ENCODE peak calls at places on chromosomes 11 and 22, in four cellular contexts. One of them, this sample, is unnamed.

GRCh38 chr11:65625628-65626342 is 10.2 kb downstream of the PCNX3 start:
- DNase-seq in neural crest cell: peak; percentile 40
- DNase-seq in sigmoid colon: no peak
- DNase-seq in cardiac fibroblast: peak; percentile 51
- DNase-seq in this sample: no peak

GRCh38 chr11:19777032-19777341 is 64.3 kb downstream of the NAV2 start:
- DNase-seq in neural crest cell: peak; percentile 34
- DNase-seq in sigmoid colon: no peak
- DNase-seq in cardiac fibroblast: peak; percentile 19
- DNase-seq in this sample: no peak

GRCh38 chr11:67056640-67057409 is at the start of gene RHOD:
- DNase-seq in cardiac fibroblast: peak; percentile 41
- DNase-seq in sigmoid colon: no peak
- DNase-seq in neural crest cell: peak; percentile 29
- DNase-seq in this sample: no peak

GRCh38 chr11:65870706-65871681 is 1.6 kb downstream of the EFEMP2 start:
- DNase-seq in cardiac fibroblast: no peak
- DNase-seq in sigmoid colon: peak; percentile 71
- DNase-seq in neural crest cell: no peak
- DNase-seq in this sample: no peak

GRCh38 chr11:2996976-2997375 is 4.8 kb upstream of the NAP1L4 start:
- DNase-seq in cardiac fibroblast: no peak
- DNase-seq in sigmoid colon: peak; percentile 42
- DNase-seq in neural crest cell: no peak
- DNase-seq in this sample: no peak

GRCh38 chr11:62976109-62976508 is 8.7 kb downstream of the SLC22A6 start:
- DNase-seq in sigmoid colon: no peak
- DNase-seq in neural crest cell: no peak
- DNase-seq in cardiac fibroblast: no peak
- DNase-seq in this sample: no peak

GRCh38 chr11:36065436-36065835 is 121.6 kb downstream of the LDLRAD3 start:
- DNase-seq in cardiac fibroblast: peak; percentile 29
- DNase-seq in sigmoid colon: no peak
- DNase-seq in neural crest cell: no peak
- DNase-seq in this sample: no peak

GRCh38 chr11:130486981-130487380 is 38.5 kb downstream of the ADAMTS15 start:
- DNase-seq in sigmoid colon: no peak
- DNase-seq in cardiac fibroblast: no peak
- DNase-seq in neural crest cell: no peak
- DNase-seq in this sample: no peak

GRCh38 chr11:848380-848931 is 5.8 kb downstream of the TSPAN4 start:
- DNase-seq in cardiac fibroblast: peak; percentile 54
- DNase-seq in neural crest cell: no peak
- DNase-seq in sigmoid colon: no peak
- DNase-seq in this sample: no peak

GRCh38 chr11:86143429-86144030 is 74.6 kb upstream of the PICALM start:
- DNase-seq in sigmoid colon: no peak
- DNase-seq in cardiac fibroblast: no peak
- DNase-seq in neural crest cell: no peak
- DNase-seq in this sample: no peak

GRCh38 chr22:43273902-43274484 is 69.2 kb downstream of the SCUBE1 start:
- DNase-seq in cardiac fibroblast: peak; percentile 67
- DNase-seq in neural crest cell: peak; percentile 52
- DNase-seq in sigmoid colon: no peak
- DNase-seq in this sample: no peak

GRCh38 chr22:48713266-48714205 is 1114.1 kb downstream of the BRD1 start:
- DNase-seq in cardiac fibroblast: no peak
- DNase-seq in neural crest cell: no peak
- DNase-seq in sigmoid colon: peak; percentile 58
- DNase-seq in this sample: no peak

GRCh38 chr22:44023404-44024287 is 456 bp upstream of the PARVB start:
- DNase-seq in cardiac fibroblast: peak; percentile 44
- DNase-seq in neural crest cell: peak; percentile 28
- DNase-seq in sigmoid colon: no peak
- DNase-seq in this sample: no peak

GRCh38 chr11:92767416-92767815 is 202.0 kb upstream of the MTNR1B start:
- DNase-seq in neural crest cell: no peak
- DNase-seq in cardiac fibroblast: no peak
- DNase-seq in sigmoid colon: no peak
- DNase-seq in this sample: no peak

GRCh38 chr11:10255388-10256125 is 38.5 kb downstream of the SBF2 start:
- DNase-seq in sigmoid colon: no peak
- DNase-seq in neural crest cell: no peak
- DNase-seq in cardiac fibroblast: no peak
- DNase-seq in this sample: no peak

GRCh38 chr11:20597924-20598484 is 1.4 kb upstream of the SLC6A5 start:
- DNase-seq in neural crest cell: no peak
- DNase-seq in cardiac fibroblast: no peak
- DNase-seq in sigmoid colon: no peak
- DNase-seq in this sample: no peak

GRCh38 chr22:37358917-37359316 is 68.4 kb downstream of the ELFN2 start:
- DNase-seq in cardiac fibroblast: no peak
- DNase-seq in neural crest cell: no peak
- DNase-seq in sigmoid colon: no peak
- DNase-seq in this sample: no peak

GRCh38 chr11:12114487-12115033 is 4.2 kb downstream of the MICAL2 start:
- DNase-seq in cardiac fibroblast: peak; percentile 81
- DNase-seq in neural crest cell: no peak
- DNase-seq in sigmoid colon: no peak
- DNase-seq in this sample: no peak

GRCh38 chr11:62919898-62920640 is 1.1 kb downstream of the CHRM1 start:
- DNase-seq in cardiac fibroblast: no peak
- DNase-seq in neural crest cell: no peak
- DNase-seq in sigmoid colon: no peak
- DNase-seq in this sample: no peak

DNA sequence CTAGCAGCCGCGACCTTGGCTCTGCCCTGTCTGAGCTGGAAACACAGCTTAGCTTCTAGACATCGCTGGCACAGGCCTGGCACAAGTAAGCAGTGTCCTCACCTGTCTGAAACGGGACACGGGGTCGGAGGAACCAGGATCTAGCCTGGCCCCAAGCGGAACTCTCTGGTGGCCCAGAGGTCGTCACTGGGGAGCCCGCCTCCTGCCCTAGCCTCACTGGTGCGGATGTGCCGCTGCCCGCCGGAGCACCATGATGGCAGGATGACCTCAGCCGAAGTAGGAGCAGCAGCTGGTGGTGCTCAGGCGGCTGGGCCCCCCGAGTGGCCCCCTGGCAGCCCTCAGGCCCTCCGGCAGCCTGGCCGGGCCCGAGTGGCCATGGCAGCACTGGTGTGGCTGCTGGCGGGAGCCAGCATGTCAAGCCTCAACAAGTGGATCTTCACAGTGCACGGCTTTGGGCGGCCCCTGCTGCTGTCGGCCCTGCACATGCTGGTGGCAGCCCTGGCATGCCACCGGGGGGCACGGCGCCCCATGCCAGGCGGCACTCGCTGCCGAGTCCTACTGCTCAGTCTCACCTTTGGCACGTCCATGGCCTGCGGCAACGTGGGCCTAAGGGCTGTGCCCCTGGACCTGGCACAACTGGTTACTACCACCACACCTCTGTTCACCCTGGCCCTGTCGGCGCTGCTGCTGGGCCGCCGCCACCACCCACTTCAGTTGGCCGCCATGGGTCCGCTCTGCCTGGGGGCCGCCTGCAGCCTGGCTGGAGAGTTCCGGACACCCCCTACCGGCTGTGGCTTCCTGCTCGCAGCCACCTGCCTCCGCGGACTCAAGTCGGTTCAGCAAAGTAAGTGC is 871 bp downstream of the SLC35E4 start:
- DNase-seq in neural crest cell: no peak
- DNase-seq in cardiac fibroblast: no peak
- DNase-seq in sigmoid colon: no peak
- DNase-seq in this sample: no peak
- TF ChIP-seq CTCF in neural crest cell: no peak
- TF ChIP-seq CTCF in cardiac fibroblast: no peak
- TF ChIP-seq CTCF in sigmoid colon: no peak
- TF ChIP-seq CTCF in this sample: no peak

DNA sequence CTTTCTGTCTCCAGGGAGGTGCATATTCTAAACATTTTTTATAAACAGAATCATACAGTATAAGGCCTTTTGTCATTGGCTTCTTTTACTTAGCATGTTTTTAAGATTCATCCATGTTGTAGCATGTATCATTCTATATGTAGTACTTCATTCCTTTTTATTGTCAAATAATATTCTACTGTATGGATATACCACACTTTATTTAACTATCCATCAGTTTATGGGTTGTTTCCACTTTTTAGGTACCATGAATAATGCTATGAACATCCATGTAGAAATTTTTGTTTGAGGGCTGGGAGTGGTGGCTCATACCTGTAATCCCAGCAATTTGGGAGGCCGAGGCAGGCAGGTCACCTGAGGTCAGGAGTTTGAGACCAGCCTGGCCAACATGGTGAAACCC is 73.1 kb downstream of the PHF21A start:
- DNase-seq in neural crest cell: no peak
- DNase-seq in sigmoid colon: no peak
- DNase-seq in cardiac fibroblast: no peak
- DNase-seq in this sample: no peak
- TF ChIP-seq CTCF in neural crest cell: no peak
- TF ChIP-seq CTCF in sigmoid colon: no peak
- TF ChIP-seq CTCF in cardiac fibroblast: no peak
- TF ChIP-seq CTCF in this sample: no peak

DNA sequence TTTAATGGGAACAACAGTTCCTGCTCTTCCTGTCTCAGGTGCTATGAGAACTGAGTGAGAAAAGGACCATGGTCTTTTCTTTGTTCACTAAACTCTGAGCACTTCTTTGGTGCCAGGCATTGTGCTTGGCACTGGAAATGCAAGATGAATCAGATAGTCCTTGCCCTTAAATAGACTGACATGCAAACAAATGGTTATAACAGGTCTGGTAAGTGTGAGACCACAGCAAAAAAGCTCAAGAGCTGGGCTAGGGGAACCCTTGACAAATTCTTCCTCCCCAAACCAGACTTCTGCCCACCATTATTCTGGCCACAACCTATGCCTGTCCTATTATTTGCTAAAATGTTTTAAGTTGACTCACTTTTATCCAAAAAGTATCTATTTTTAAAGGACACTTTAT is 5.1 kb downstream of the SLC43A3 start:
- DNase-seq in sigmoid colon: no peak
- DNase-seq in cardiac fibroblast: no peak
- DNase-seq in neural crest cell: no peak
- DNase-seq in this sample: no peak
- TF ChIP-seq CTCF in sigmoid colon: no peak
- TF ChIP-seq CTCF in cardiac fibroblast: no peak
- TF ChIP-seq CTCF in neural crest cell: no peak
- TF ChIP-seq CTCF in this sample: no peak

GRCh38 chr11:7416080-7416479 is 69.2 kb upstream of the OLFML1 start:
- DNase-seq in neural crest cell: no peak
- DNase-seq in cardiac fibroblast: no peak
- DNase-seq in sigmoid colon: no peak
- DNase-seq in this sample: no peak

GRCh38 chr11:7414729-7415536 is 70.4 kb upstream of the OLFML1 start:
- DNase-seq in cardiac fibroblast: no peak
- DNase-seq in sigmoid colon: no peak
- DNase-seq in neural crest cell: no peak
- DNase-seq in this sample: no peak

GRCh38 chr11:7415537-7415817 is 69.8 kb upstream of the OLFML1 start:
- DNase-seq in cardiac fibroblast: no peak
- DNase-seq in neural crest cell: no peak
- DNase-seq in sigmoid colon: no peak
- DNase-seq in this sample: no peak

GRCh38 chr11:7417328-7417727 is 68.0 kb upstream of the OLFML1 start:
- DNase-seq in sigmoid colon: no peak
- DNase-seq in cardiac fibroblast: no peak
- DNase-seq in neural crest cell: no peak
- DNase-seq in this sample: no peak

GRCh38 chr11:7413961-7414728 is 71.2 kb upstream of the OLFML1 start:
- DNase-seq in neural crest cell: no peak
- DNase-seq in sigmoid colon: no peak
- DNase-seq in cardiac fibroblast: no peak
- DNase-seq in this sample: no peak
- TF ChIP-seq CTCF in neural crest cell: no peak
- TF ChIP-seq CTCF in sigmoid colon: no peak
- TF ChIP-seq CTCF in cardiac fibroblast: no peak
- TF ChIP-seq CTCF in this sample: no peak

GRCh38 chr11:70415176-70415575 is 16.8 kb downstream of the CTTN start:
- DNase-seq in cardiac fibroblast: peak; percentile 56
- DNase-seq in sigmoid colon: no peak
- DNase-seq in neural crest cell: no peak
- DNase-seq in this sample: no peak
- TF ChIP-seq CTCF in cardiac fibroblast: peak; percentile 60
- TF ChIP-seq CTCF in sigmoid colon: no peak
- TF ChIP-seq CTCF in neural crest cell: peak; percentile 47
- TF ChIP-seq CTCF in this sample: no peak

GRCh38 chr22:17941501-17942406 is 82.6 kb downstream of the MICAL3 start:
- DNase-seq in sigmoid colon: no peak
- DNase-seq in neural crest cell: no peak
- DNase-seq in cardiac fibroblast: no peak
- DNase-seq in this sample: no peak
- TF ChIP-seq CTCF in sigmoid colon: no peak
- TF ChIP-seq CTCF in neural crest cell: no peak
- TF ChIP-seq CTCF in cardiac fibroblast: no peak
- TF ChIP-seq CTCF in this sample: no peak

GRCh38 chr11:28636566-28636965 is 528.4 kb downstream of the METTL15 start:
- DNase-seq in neural crest cell: no peak
- DNase-seq in sigmoid colon: no peak
- DNase-seq in cardiac fibroblast: no peak
- DNase-seq in this sample: no peak
- TF ChIP-seq CTCF in neural crest cell: no peak
- TF ChIP-seq CTCF in sigmoid colon: no peak
- TF ChIP-seq CTCF in cardiac fibroblast: no peak
- TF ChIP-seq CTCF in this sample: no peak

GRCh38 chr22:38923463-38924196 is 33.8 kb upstream of the APOBEC3A start:
- DNase-seq in neural crest cell: no peak
- DNase-seq in sigmoid colon: peak; percentile 93
- DNase-seq in cardiac fibroblast: peak; percentile 84
- DNase-seq in this sample: no peak
- TF ChIP-seq CTCF in neural crest cell: no peak
- TF ChIP-seq CTCF in sigmoid colon: no peak
- TF ChIP-seq CTCF in cardiac fibroblast: peak; percentile 32
- TF ChIP-seq CTCF in this sample: no peak

This sample was measured in omental fat pad.